ENCODE peak calls at places on chromosomes 5 and 9, in nine cellular contexts. One of them, this sample, is unnamed.
A peak's percentile ranks its signal among the peaks of the same experiment; 100 is the strongest.

GRCh38 chr9:71504636-71505035 is 263.7 kb downstream of the CEMIP2 start:
- DNase-seq in GM12865: no peak
- DNase-seq in fibroblast of lung: no peak
- DNase-seq in epithelial cell of esophagus: peak; percentile 85
- DNase-seq in RWPE1: peak; percentile 18
- DNase-seq in heart right ventricle: no peak
- DNase-seq in AG04450: no peak
- DNase-seq in astrocyte of the spinal cord: no peak
- DNase-seq in mesothelial cell of epicardium: no peak
- DNase-seq in this sample: no peak

GRCh38 chr5:155047818-155048217 is 34.3 kb downstream of the KIF4B start:
- DNase-seq in GM12865: no peak
- DNase-seq in fibroblast of lung: no peak
- DNase-seq in epithelial cell of esophagus: no peak
- DNase-seq in RWPE1: no peak
- DNase-seq in heart right ventricle: no peak
- DNase-seq in AG04450: no peak
- DNase-seq in astrocyte of the spinal cord: no peak
- DNase-seq in mesothelial cell of epicardium: no peak
- DNase-seq in this sample: no peak

GRCh38 chr9:14910178-14910805 is at the start of gene FREM1:
- DNase-seq in GM12865: no peak
- DNase-seq in fibroblast of lung: peak; percentile 15
- DNase-seq in epithelial cell of esophagus: no peak
- DNase-seq in RWPE1: no peak
- DNase-seq in heart right ventricle: peak; percentile 52
- DNase-seq in AG04450: no peak
- DNase-seq in astrocyte of the spinal cord: peak; percentile 22
- DNase-seq in mesothelial cell of epicardium: peak; percentile 53
- DNase-seq in this sample: peak; percentile 40

GRCh38 chr5:153704110-153704509 is 213.6 kb downstream of the GRIA1 start:
- DNase-seq in GM12865: no peak
- DNase-seq in fibroblast of lung: no peak
- DNase-seq in epithelial cell of esophagus: peak; percentile 32
- DNase-seq in RWPE1: no peak
- DNase-seq in heart right ventricle: no peak
- DNase-seq in AG04450: no peak
- DNase-seq in astrocyte of the spinal cord: no peak
- DNase-seq in mesothelial cell of epicardium: no peak
- DNase-seq in this sample: no peak

GRCh38 chr9:113564804-113565237 is 101.3 kb downstream of the RGS3 start:
- DNase-seq in GM12865: no peak
- DNase-seq in fibroblast of lung: peak; percentile 67
- DNase-seq in epithelial cell of esophagus: peak; percentile 73
- DNase-seq in RWPE1: peak; percentile 97
- DNase-seq in heart right ventricle: peak; percentile 73
- DNase-seq in AG04450: no peak
- DNase-seq in astrocyte of the spinal cord: peak; percentile 79
- DNase-seq in mesothelial cell of epicardium: no peak
- DNase-seq in this sample: no peak

GRCh38 chr5:81852277-81853004 is 101.5 kb upstream of the SSBP2 start:
- DNase-seq in GM12865: peak; percentile 22
- DNase-seq in fibroblast of lung: peak; percentile 40
- DNase-seq in epithelial cell of esophagus: no peak
- DNase-seq in RWPE1: no peak
- DNase-seq in heart right ventricle: peak; percentile 33
- DNase-seq in AG04450: peak; percentile 29
- DNase-seq in astrocyte of the spinal cord: peak; percentile 70
- DNase-seq in mesothelial cell of epicardium: peak; percentile 45
- DNase-seq in this sample: no peak

GRCh38 chr9:137451976-137452760 is 7.0 kb downstream of the NSMF start:
- DNase-seq in GM12865: no peak
- DNase-seq in fibroblast of lung: no peak
- DNase-seq in epithelial cell of esophagus: no peak
- DNase-seq in RWPE1: no peak
- DNase-seq in heart right ventricle: no peak
- DNase-seq in AG04450: no peak
- DNase-seq in astrocyte of the spinal cord: no peak
- DNase-seq in mesothelial cell of epicardium: no peak
- DNase-seq in this sample: no peak

GRCh38 chr9:131804826-131805225 is 65.0 kb upstream of the RAPGEF1 start:
- DNase-seq in GM12865: no peak
- DNase-seq in fibroblast of lung: no peak
- DNase-seq in epithelial cell of esophagus: no peak
- DNase-seq in RWPE1: no peak
- DNase-seq in heart right ventricle: no peak
- DNase-seq in AG04450: no peak
- DNase-seq in astrocyte of the spinal cord: no peak
- DNase-seq in mesothelial cell of epicardium: no peak
- DNase-seq in this sample: no peak

GRCh38 chr5:20157089-20157488 is 169.1 kb upstream of the CDH18 start:
- DNase-seq in GM12865: no peak
- DNase-seq in fibroblast of lung: peak; percentile 20
- DNase-seq in epithelial cell of esophagus: no peak
- DNase-seq in RWPE1: no peak
- DNase-seq in heart right ventricle: no peak
- DNase-seq in AG04450: no peak
- DNase-seq in astrocyte of the spinal cord: no peak
- DNase-seq in mesothelial cell of epicardium: no peak
- DNase-seq in this sample: no peak

GRCh38 chr5:1050449-1051365 is 42.1 kb downstream of the NKD2 start:
- DNase-seq in GM12865: no peak
- DNase-seq in fibroblast of lung: no peak
- DNase-seq in epithelial cell of esophagus: no peak
- DNase-seq in RWPE1: no peak
- DNase-seq in heart right ventricle: peak; percentile 44
- DNase-seq in AG04450: no peak
- DNase-seq in astrocyte of the spinal cord: no peak
- DNase-seq in mesothelial cell of epicardium: no peak
- DNase-seq in this sample: no peak

GRCh38 chr9:92711146-92711545 is 41.2 kb upstream of the IPPK start:
- DNase-seq in GM12865: no peak
- DNase-seq in fibroblast of lung: no peak
- DNase-seq in epithelial cell of esophagus: no peak
- DNase-seq in RWPE1: no peak
- DNase-seq in heart right ventricle: no peak
- DNase-seq in AG04450: no peak
- DNase-seq in astrocyte of the spinal cord: peak; percentile 8
- DNase-seq in mesothelial cell of epicardium: no peak
- DNase-seq in this sample: no peak

GRCh38 chr9:35227283-35227682 is 65.5 kb downstream of the UNC13B start:
- DNase-seq in GM12865: no peak
- DNase-seq in fibroblast of lung: no peak
- DNase-seq in epithelial cell of esophagus: no peak
- DNase-seq in RWPE1: no peak
- DNase-seq in heart right ventricle: no peak
- DNase-seq in AG04450: no peak
- DNase-seq in astrocyte of the spinal cord: no peak
- DNase-seq in mesothelial cell of epicardium: no peak
- DNase-seq in this sample: no peak
- TF ChIP-seq CTCF in GM12865: no peak
- TF ChIP-seq CTCF in fibroblast of lung: no peak
- TF ChIP-seq CTCF in epithelial cell of esophagus: no peak
- TF ChIP-seq CTCF in RWPE1: no peak
- TF ChIP-seq CTCF in heart right ventricle: no peak
- TF ChIP-seq CTCF in AG04450: no peak
- TF ChIP-seq CTCF in astrocyte of the spinal cord: no peak
- TF ChIP-seq CTCF in mesothelial cell of epicardium: no peak
- TF ChIP-seq CTCF in this sample: no peak

GRCh38 chr5:93681432-93681831 is 60.0 kb downstream of the POU5F2 start:
- DNase-seq in GM12865: no peak
- DNase-seq in fibroblast of lung: no peak
- DNase-seq in epithelial cell of esophagus: no peak
- DNase-seq in RWPE1: no peak
- DNase-seq in heart right ventricle: no peak
- DNase-seq in AG04450: no peak
- DNase-seq in astrocyte of the spinal cord: peak; percentile 22
- DNase-seq in mesothelial cell of epicardium: no peak
- DNase-seq in this sample: no peak
- TF ChIP-seq CTCF in GM12865: no peak
- TF ChIP-seq CTCF in fibroblast of lung: peak; percentile 40
- TF ChIP-seq CTCF in epithelial cell of esophagus: peak; percentile 17
- TF ChIP-seq CTCF in RWPE1: no peak
- TF ChIP-seq CTCF in heart right ventricle: no peak
- TF ChIP-seq CTCF in AG04450: peak; percentile 33
- TF ChIP-seq CTCF in astrocyte of the spinal cord: peak; percentile 47
- TF ChIP-seq CTCF in mesothelial cell of epicardium: peak; percentile 63
- TF ChIP-seq CTCF in this sample: peak; percentile 66

GRCh38 chr5:84275609-84276008 is 109.1 kb downstream of the EDIL3 start:
- DNase-seq in GM12865: no peak
- DNase-seq in fibroblast of lung: no peak
- DNase-seq in epithelial cell of esophagus: no peak
- DNase-seq in RWPE1: no peak
- DNase-seq in heart right ventricle: no peak
- DNase-seq in AG04450: no peak
- DNase-seq in astrocyte of the spinal cord: no peak
- DNase-seq in mesothelial cell of epicardium: no peak
- DNase-seq in this sample: no peak

GRCh38 chr5:84273517-84273883 is 111.2 kb downstream of the EDIL3 start:
- DNase-seq in GM12865: peak; percentile 21
- DNase-seq in fibroblast of lung: no peak
- DNase-seq in epithelial cell of esophagus: no peak
- DNase-seq in RWPE1: no peak
- DNase-seq in heart right ventricle: no peak
- DNase-seq in AG04450: no peak
- DNase-seq in astrocyte of the spinal cord: no peak
- DNase-seq in mesothelial cell of epicardium: no peak
- DNase-seq in this sample: no peak

GRCh38 chr5:84272776-84273516 is 111.7 kb downstream of the EDIL3 start:
- DNase-seq in GM12865: no peak
- DNase-seq in fibroblast of lung: peak; percentile 2
- DNase-seq in epithelial cell of esophagus: no peak
- DNase-seq in RWPE1: no peak
- DNase-seq in heart right ventricle: no peak
- DNase-seq in AG04450: no peak
- DNase-seq in astrocyte of the spinal cord: no peak
- DNase-seq in mesothelial cell of epicardium: no peak
- DNase-seq in this sample: no peak

DNA sequence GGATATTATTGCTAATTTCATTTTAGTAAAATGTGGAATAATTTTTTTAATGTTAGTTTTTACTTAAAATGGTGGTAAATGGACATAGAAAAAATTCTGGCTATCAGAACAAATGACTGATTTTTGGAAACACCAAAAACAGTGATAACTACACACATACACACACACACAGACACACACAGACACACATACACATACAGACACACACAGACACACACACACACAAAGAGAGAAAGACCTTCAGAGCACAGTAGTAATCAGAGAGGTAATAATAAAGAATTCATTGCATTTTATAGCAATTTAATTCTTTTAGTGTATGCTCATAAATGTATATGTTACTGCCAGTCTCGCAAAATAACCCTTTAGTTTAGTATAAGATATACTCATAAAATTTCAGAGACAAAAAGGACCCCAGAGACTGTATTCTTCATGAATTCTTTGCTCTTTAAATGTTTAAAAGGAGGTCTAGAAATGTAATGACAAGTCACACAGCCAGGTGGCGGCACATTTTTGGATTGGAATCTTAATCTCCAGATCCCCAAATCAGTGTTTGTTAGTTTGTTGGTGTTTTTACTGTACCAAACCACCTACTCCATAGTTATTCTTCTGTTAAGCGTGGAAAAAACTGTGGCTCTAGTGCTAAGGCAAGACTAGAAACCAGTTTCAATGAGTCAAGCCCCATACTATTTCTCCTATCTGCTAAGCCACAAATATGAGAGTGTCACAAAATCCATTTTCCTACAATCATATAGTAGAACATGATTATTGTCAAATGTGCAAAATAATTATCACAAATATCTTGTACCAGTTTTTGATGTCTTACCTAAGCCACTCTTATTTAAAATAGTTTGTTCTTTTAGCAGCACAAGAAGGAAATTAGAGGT is 109.9 kb downstream of the EDIL3 start:
- DNase-seq in GM12865: peak; percentile 29
- DNase-seq in fibroblast of lung: peak; percentile 60
- DNase-seq in epithelial cell of esophagus: peak; percentile 53
- DNase-seq in RWPE1: peak; percentile 53
- DNase-seq in heart right ventricle: peak; percentile 12
- DNase-seq in AG04450: no peak
- DNase-seq in astrocyte of the spinal cord: peak; percentile 47
- DNase-seq in mesothelial cell of epicardium: peak; percentile 45
- DNase-seq in this sample: peak; percentile 42
- TF ChIP-seq CTCF in GM12865: peak; percentile 49
- TF ChIP-seq CTCF in fibroblast of lung: peak; percentile 59
- TF ChIP-seq CTCF in epithelial cell of esophagus: peak; percentile 71
- TF ChIP-seq CTCF in RWPE1: peak; percentile 66
- TF ChIP-seq CTCF in heart right ventricle: peak; percentile 53
- TF ChIP-seq CTCF in AG04450: peak; percentile 63
- TF ChIP-seq CTCF in astrocyte of the spinal cord: peak; percentile 41
- TF ChIP-seq CTCF in mesothelial cell of epicardium: peak; percentile 74
- TF ChIP-seq CTCF in this sample: peak; percentile 76

DNA sequence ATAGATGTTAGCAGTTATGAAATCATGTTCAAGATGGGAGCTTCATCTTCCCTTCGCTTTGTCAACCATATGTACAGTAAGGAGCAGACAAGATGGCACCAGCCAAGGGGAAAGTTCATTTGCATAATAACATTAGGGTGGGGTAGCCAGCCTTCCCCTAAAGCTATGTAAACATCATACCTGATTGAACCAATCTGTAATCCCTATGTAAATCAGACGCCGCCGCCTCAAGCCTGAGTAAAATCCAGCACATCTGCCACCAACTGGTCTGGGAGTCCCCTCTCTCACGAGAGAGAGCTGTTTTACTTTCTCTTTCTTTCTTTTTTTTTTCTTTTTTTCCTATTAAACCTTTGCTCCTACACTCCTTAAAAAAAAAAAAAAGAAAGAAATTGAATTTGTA is 30.8 kb upstream of the REEP2 start:
- DNase-seq in GM12865: peak; percentile 85
- DNase-seq in fibroblast of lung: no peak
- DNase-seq in epithelial cell of esophagus: peak; percentile 8
- DNase-seq in RWPE1: no peak
- DNase-seq in heart right ventricle: no peak
- DNase-seq in AG04450: no peak
- DNase-seq in astrocyte of the spinal cord: no peak
- DNase-seq in mesothelial cell of epicardium: no peak
- DNase-seq in this sample: no peak
- TF ChIP-seq CTCF in GM12865: no peak
- TF ChIP-seq CTCF in fibroblast of lung: no peak
- TF ChIP-seq CTCF in epithelial cell of esophagus: no peak
- TF ChIP-seq CTCF in RWPE1: no peak
- TF ChIP-seq CTCF in heart right ventricle: no peak
- TF ChIP-seq CTCF in AG04450: no peak
- TF ChIP-seq CTCF in astrocyte of the spinal cord: no peak
- TF ChIP-seq CTCF in mesothelial cell of epicardium: no peak
- TF ChIP-seq CTCF in this sample: no peak

This sample was measured in neural crest cell.